ENCODE peak calls at places on chromosome 11, in seven cellular contexts. M is NCI-H1417; L is KBM-7; V is tibial nerve; J is IMR-90; B is activated CD8-positive, alpha-beta memory T cell treated with anti-CD3 and anti-CD28 coated beads, Interleukin-2, amount 50 U/mL, for 48 hours; W is colonic mucosa. I is an unnamed sample.

GRCh38 chr11:46003647-46004046 is 81.2 kb downstream of the LARGE2 start:
- DNase-seq in M (no peak), L (peak), V (no peak), J (peak), B (no peak), W (no peak), I (no peak)

GRCh38 chr11:76152086-76152658 is 54.1 kb downstream of the WNT11 start:
- DNase-seq in M (no peak), L (peak), V (peak), J (peak), B (peak), W (peak), I (peak)

GRCh38 chr11:66289548-66290331 is 797 bp upstream of the YIF1A start:
- DNase-seq in M (peak), L (no peak), V (peak), J (no peak), B (peak), W (peak), I (no peak)

GRCh38 chr11:131838016-131838415 is 467.6 kb downstream of the NTM start:
- DNase-seq in M (no peak), L (no peak), V (no peak), J (no peak), B (no peak), W (no peak), I (no peak)

GRCh38 chr11:8831861-8832260 is 79.1 kb upstream of the AKIP1 start:
- DNase-seq in M (no peak), L (no peak), V (no peak), J (no peak), B (peak), W (no peak), I (no peak)

GRCh38 chr11:33347490-33348125 is 90.4 kb downstream of the HIPK3 start:
- DNase-seq in M (no peak), L (no peak), V (no peak), J (no peak), B (no peak), W (no peak), I (no peak)

GRCh38 chr11:14669958-14670357 is 26.4 kb downstream of the PDE3B start:
- DNase-seq in M (no peak), L (no peak), V (no peak), J (no peak), B (no peak), W (no peak), I (no peak)

GRCh38 chr11:10544491-10545470 is 3.8 kb upstream of the RNF141 start:
- DNase-seq in M (no peak), L (peak), V (no peak), J (no peak), B (no peak), W (no peak), I (no peak)

GRCh38 chr11:45264839-45265515 is 21.2 kb downstream of the SYT13 start:
- DNase-seq in M (no peak), L (no peak), V (no peak), J (peak), B (no peak), W (no peak), I (no peak)

GRCh38 chr11:12441081-12441801 is 63.9 kb downstream of the PARVA start:
- DNase-seq in M (no peak), L (no peak), V (no peak), J (peak), B (no peak), W (no peak), I (no peak)

GRCh38 chr11:2378527-2379210 is 1.6 kb downstream of the CD81 start:
- DNase-seq in M (no peak), L (no peak), V (peak), J (peak), B (no peak), W (no peak), I (no peak)

GRCh38 chr11:108405706-108406105 is 61.6 kb downstream of the C11orf65 start:
- DNase-seq in M (no peak), L (no peak), V (no peak), J (peak), B (no peak), W (no peak), I (peak)

GRCh38 chr11:10394229-10395100 is 60.6 kb upstream of the AMPD3 start:
- DNase-seq in M (no peak), L (no peak), V (no peak), J (peak), B (no peak), W (no peak), I (peak)

GRCh38 chr11:109696191-109696897 is 274.4 kb downstream of the C11orf87 start:
- DNase-seq in M (no peak), L (no peak), V (no peak), J (peak), B (no peak), W (no peak), I (peak)

GRCh38 chr11:85889676-85890579 is 34.7 kb downstream of the CCDC83 start:
- DNase-seq in M (no peak), L (no peak), V (no peak), J (peak), B (no peak), W (no peak), I (peak)

I was measured in keratinocyte.